ENCODE peak calls at places on chromosomes 7 and 10, in four cellular contexts. Q is K562, U is HepG2, B is WTC11. P is an unnamed sample.

GRCh38 chr10:97780991-97781540 is 9.3 kb upstream of the SFRP5 start:
- DNase-seq in Q (no peak), U (no peak), B (no peak), P (no peak)

GRCh38 chr10:126049741-126050140 is 153.4 kb downstream of the FANK1 start:
- DNase-seq in Q (no peak), U (no peak), B (no peak), P (no peak)

GRCh38 chr7:80060218-80060806 is 74.3 kb upstream of the GNAI1 start:
- DNase-seq in Q (no peak), U (peak; percentile 41), B (no peak), P (peak; percentile 17)

GRCh38 chr7:46515844-46516590 is 594.9 kb upstream of the IGFBP3 start:
- DNase-seq in Q (no peak), U (no peak), B (no peak), P (no peak)

GRCh38 chr7:29282819-29283414 is 88.3 kb downstream of the CHN2 start:
- DNase-seq in Q (no peak), U (no peak), B (no peak), P (no peak)

GRCh38 chr10:20406607-20407188 is 490.4 kb downstream of the NEBL start:
- DNase-seq in Q (no peak), U (no peak), B (no peak), P (no peak)

GRCh38 chr10:33559105-33559504 is 224.6 kb upstream of the NRP1 start:
- DNase-seq in Q (no peak), U (no peak), B (no peak), P (peak; percentile 13)

GRCh38 chr10:70592746-70593512 is 9.6 kb downstream of the PRF1 start:
- DNase-seq in Q (no peak), U (no peak), B (no peak), P (no peak)

GRCh38 chr10:64733980-64734379 is 1212.8 kb downstream of the REEP3 start:
- DNase-seq in Q (no peak), U (peak; percentile 32), B (peak; percentile 13), P (peak; percentile 6)

GRCh38 chr7:104341545-104341944 is 13.1 kb downstream of the LHFPL3 start:
- DNase-seq in Q (peak; percentile 10), U (peak; percentile 25), B (peak; percentile 73), P (no peak)

GRCh38 chr10:19767876-19768275 is 48.4 kb upstream of the PLXDC2 start:
- DNase-seq in Q (no peak), U (no peak), B (peak; percentile 46), P (no peak)

GRCh38 chr7:151503902-151504714 is 15.6 kb downstream of the RHEB start:
- DNase-seq in Q (no peak), U (peak; percentile 85), B (no peak), P (no peak)

GRCh38 chr7:66352071-66352470 is 146.9 kb downstream of the TPST1 start:
- DNase-seq in Q (no peak), U (no peak), B (peak; percentile 34), P (no peak)

GRCh38 chr7:3805151-3805550 is 504.1 kb downstream of the SDK1 start:
- DNase-seq in Q (no peak), U (no peak), B (no peak), P (no peak)

GRCh38 chr7:97770845-97771244 is 39.0 kb downstream of the TAC1 start:
- DNase-seq in Q (no peak), U (no peak), B (no peak), P (peak; percentile 23)

GRCh38 chr10:109062371-109062770 is 860.9 kb downstream of the XPNPEP1 start:
- DNase-seq in Q (no peak), U (no peak), B (no peak), P (no peak)

GRCh38 chr10:114367676-114368391 is 36.5 kb downstream of the AFAP1L2 start:
- DNase-seq in Q (no peak), U (no peak), B (no peak), P (peak; percentile 75)

GRCh38 chr7:34361663-34362250 is 296.3 kb upstream of the NPSR1 start:
- DNase-seq in Q (no peak), U (no peak), B (no peak), P (no peak)

GRCh38 chr10:71696635-71697326 is 22.8 kb downstream of the C10orf105 start:
- DNase-seq in Q (peak; percentile 92), U (peak; percentile 33), B (peak; percentile 91), P (peak; percentile 76)

GRCh38 chr10:15265558-15265957 is 97.1 kb upstream of the NMT2 start:
- DNase-seq in Q (no peak), U (no peak), B (no peak), P (no peak)

GRCh38 chr10:131059881-131060280 is 251.6 kb downstream of the TCERG1L start:
- DNase-seq in Q (no peak), U (no peak), B (no peak), P (no peak)

GRCh38 chr10:48896756-48897437 is 42.7 kb downstream of the LRRC18 start:
- DNase-seq in Q (no peak), U (no peak), B (no peak), P (no peak)

GRCh38 chr7:152989889-152990380 is 230.4 kb downstream of the ACTR3B start:
- DNase-seq in Q (no peak), U (peak; percentile 31), B (peak; percentile 75), P (no peak)

GRCh38 chr7:151595702-151596340 is 76.1 kb upstream of the RHEB start:
- DNase-seq in Q (no peak), U (no peak), B (no peak), P (no peak)

GRCh38 chr10:42991442-42992098 is 85.3 kb upstream of the RET start:
- DNase-seq in Q (no peak), U (no peak), B (peak; percentile 7), P (no peak)

GRCh38 chr7:103117465-103117864 is 31.4 kb downstream of the NAPEPLD start:
- DNase-seq in Q (no peak), U (no peak), B (no peak), P (no peak)

GRCh38 chr7:151060113-151060415 is 675 bp downstream of the SLC4A2 start:
- DNase-seq in Q (no peak), U (no peak), B (peak; percentile 36), P (peak; percentile 48)

GRCh38 chr10:44125879-44126675 is 258.8 kb downstream of the CXCL12 start:
- DNase-seq in Q (no peak), U (no peak), B (no peak), P (no peak)

GRCh38 chr10:123635131-123635530 is 31.0 kb upstream of the GPR26 start:
- DNase-seq in Q (no peak), U (no peak), B (no peak), P (no peak)

GRCh38 chr10:43229208-43230061 is 37.4 kb downstream of the RASGEF1A start:
- DNase-seq in Q (peak; percentile 47), U (no peak), B (peak; percentile 65), P (peak; percentile 41)

GRCh38 chr10:68876246-68876918 is 24.7 kb upstream of the DDX50 start:
- DNase-seq in Q (no peak), U (peak; percentile 96), B (no peak), P (no peak)

GRCh38 chr7:133678137-133678814 is 425.4 kb downstream of the EXOC4 start:
- DNase-seq in Q (no peak), U (no peak), B (no peak), P (no peak)

GRCh38 chr7:159028456-159029401 is 115.9 kb downstream of the VIPR2 start:
- DNase-seq in Q (no peak), U (no peak), B (no peak), P (no peak)

GRCh38 chr7:5494683-5495561 is 71.3 kb upstream of the TNRC18 start:
- DNase-seq in Q (peak; percentile 85), U (peak; percentile 60), B (peak; percentile 88), P (peak; percentile 86)

GRCh38 chr10:12391191-12391590 is 41.8 kb downstream of the CAMK1D start:
- DNase-seq in Q (no peak), U (no peak), B (no peak), P (no peak)

DNA sequence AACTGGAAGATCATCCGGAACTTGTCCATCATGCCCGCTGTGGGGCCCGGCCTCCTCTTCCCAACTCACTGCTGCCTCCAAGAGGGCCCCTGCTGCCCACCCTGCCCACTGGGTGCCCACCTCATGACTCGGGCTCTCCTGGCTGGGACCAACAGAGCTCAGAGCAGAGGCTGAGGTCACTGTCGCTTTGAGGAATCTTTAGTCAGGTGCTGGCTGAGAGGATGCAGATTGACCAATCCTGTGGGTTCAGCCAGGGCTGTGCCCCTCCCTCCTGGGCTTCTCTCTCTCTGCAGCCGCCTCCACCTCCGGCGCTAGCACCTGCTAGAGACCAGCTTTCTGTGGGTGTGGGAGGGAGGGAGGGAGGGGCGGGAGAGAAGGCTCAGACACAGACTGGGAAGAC is at the start of gene CALHM1:
- DNase-seq in Q (peak; percentile 51), U (no peak), B (peak; percentile 65), P (no peak)
- TF ChIP-seq HMGXB4 in Q (no peak), U (no peak), B (no peak), P (no peak)

GRCh38 chr7:254337-255037 is 35.5 kb upstream of the FOXL3 start:
- DNase-seq in Q (no peak), U (no peak), B (no peak), P (no peak)
- TF ChIP-seq HMGXB4 in Q (no peak), U (no peak), B (no peak), P (no peak)

DNA sequence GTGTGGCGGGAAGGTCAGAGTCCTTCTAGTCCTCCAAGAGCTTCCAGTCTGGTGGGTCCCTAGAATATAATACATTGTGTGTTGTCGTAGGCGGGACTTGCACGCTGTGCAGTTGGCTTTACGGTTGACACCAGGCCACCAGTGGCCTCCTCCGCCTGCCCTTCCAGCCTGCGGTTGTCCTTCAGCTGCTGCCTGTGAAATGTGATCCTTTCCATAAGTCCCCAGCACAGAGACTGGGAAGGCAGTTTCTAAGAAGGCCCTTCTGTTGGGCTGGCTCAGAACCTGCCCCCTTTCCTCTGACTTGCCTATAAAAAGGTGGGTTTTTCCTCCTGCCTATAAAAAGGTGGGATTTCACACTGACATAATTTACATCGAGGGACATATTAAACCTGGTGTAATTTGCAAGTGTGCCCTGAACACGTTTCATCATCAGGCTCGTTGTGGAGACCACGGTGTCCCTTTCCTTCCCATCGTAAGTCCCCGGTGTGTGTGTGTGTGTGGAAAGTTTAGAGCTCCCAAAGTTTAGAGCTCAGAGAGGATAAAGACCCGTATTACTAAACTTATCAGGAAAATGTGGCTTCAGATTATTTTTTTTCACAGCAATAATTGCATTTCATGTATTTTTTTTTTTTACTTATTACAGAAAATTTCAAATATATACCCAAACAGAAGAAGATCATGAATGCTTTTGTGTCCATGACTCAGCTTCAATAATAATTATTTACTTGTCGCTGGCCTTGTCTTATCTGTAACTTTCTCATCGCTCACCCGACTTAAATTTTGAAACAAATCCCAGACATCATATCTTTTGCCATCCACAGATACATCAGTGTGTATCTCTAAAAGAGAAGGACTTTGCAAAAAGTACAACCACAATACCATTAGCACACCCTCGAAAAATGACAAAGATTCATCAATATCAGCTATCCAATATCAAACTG is 45.1 kb downstream of the CUX1 start:
- DNase-seq in Q (peak; percentile 69), U (peak; percentile 77), B (no peak), P (no peak)
- TF ChIP-seq HMGXB4 in Q (no peak), U (no peak), B (no peak), P (no peak)

DNA sequence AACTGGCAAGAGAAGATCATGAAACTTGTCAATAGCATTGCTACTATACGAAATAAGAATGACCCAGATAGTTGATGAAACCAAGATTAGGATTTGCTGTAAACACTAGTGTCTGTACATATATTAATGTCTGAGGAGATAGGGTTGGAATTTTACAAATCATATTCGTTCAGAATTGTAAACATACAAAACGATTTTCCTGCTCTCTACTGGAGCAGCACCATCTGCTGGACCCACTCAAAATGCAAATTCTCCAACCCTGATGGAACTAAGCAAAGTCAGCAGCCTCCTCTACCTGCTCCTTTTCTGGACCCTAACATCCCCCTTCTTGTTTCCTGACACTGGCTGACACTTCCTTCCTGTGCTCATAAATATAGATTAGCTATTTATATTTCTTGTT is 29.4 kb upstream of the SGMS1 start:
- DNase-seq in Q (no peak), U (no peak), B (no peak), P (peak; percentile 8)
- TF ChIP-seq HMGXB4 in Q (no peak), U (no peak), B (no peak), P (no peak)

P was measured in A549.